ENCODE peak calls at places on chromosomes 1 and 21, in seven cellular contexts. P is transverse colon, L is hepatocyte, T is tibial nerve, Y is heart left ventricle, V is neuronal stem cell, A is astrocyte. M is an unnamed sample.

GRCh38 chr1:170562644-170563338 is 30.8 kb downstream of the GORAB start:
- DNase-seq in T (peak; percentile 25), L (peak; percentile 68), P (no peak), V (no peak), Y (peak; percentile 82), A (peak; percentile 87), M (peak; percentile 15)

GRCh38 chr1:119715542-119715941 is 3.8 kb downstream of the PHGDH start:
- DNase-seq in L (peak; percentile 61), T (no peak), A (peak; percentile 6), V (no peak), Y (no peak), P (no peak), M (no peak)

GRCh38 chr21:44869860-44870747 is 3.4 kb downstream of the PTTG1IP start:
- DNase-seq in Y (peak; percentile 54), P (peak; percentile 55), A (peak; percentile 96), T (no peak), L (peak; percentile 90), V (no peak), M (peak; percentile 57)

GRCh38 chr1:166858726-166859419 is 17.2 kb downstream of the TADA1 start:
- DNase-seq in P (no peak), T (no peak), A (no peak), Y (no peak), V (no peak), L (no peak), M (no peak)

GRCh38 chr1:116115476-116115875 is 4.3 kb downstream of the MAB21L3 start:
- DNase-seq in Y (no peak), T (no peak), P (no peak), V (no peak), L (no peak), A (peak; percentile 79), M (no peak)

GRCh38 chr1:110535985-110536384 is 17.0 kb upstream of the KCNA10 start:
- DNase-seq in T (no peak), L (no peak), Y (no peak), V (no peak), P (no peak), A (no peak), M (no peak)

GRCh38 chr1:13498553-13498952 is 15.2 kb downstream of the LRRC38 start:
- DNase-seq in L (no peak), Y (no peak), V (no peak), T (no peak), A (no peak), P (no peak), M (no peak)

GRCh38 chr1:1003618-1004419 is 3.9 kb upstream of the HES4 start:
- DNase-seq in T (no peak), A (no peak), Y (no peak), L (peak; percentile 15), P (no peak), V (no peak), M (no peak)

GRCh38 chr1:28508435-28508754 is 2.6 kb downstream of the RCC1 start:
- DNase-seq in L (no peak), Y (no peak), T (no peak), V (no peak), A (no peak), P (no peak), M (no peak)

GRCh38 chr21:44793269-44794030 is 8.2 kb downstream of the UBE2G2 start:
- DNase-seq in L (peak; percentile 83), T (no peak), P (peak; percentile 47), Y (peak; percentile 42), A (peak; percentile 10), V (peak; percentile 59), M (peak; percentile 40)

GRCh38 chr1:67688526-67689219 is 3.7 kb downstream of the GADD45A start:
- DNase-seq in A (no peak), P (no peak), T (no peak), V (no peak), Y (no peak), L (no peak), M (no peak)

GRCh38 chr1:235767795-235768194 is 98.9 kb downstream of the LYST start:
- DNase-seq in P (no peak), A (no peak), L (no peak), V (no peak), T (no peak), Y (no peak), M (no peak)

GRCh38 chr1:45544530-45544929 is 6.1 kb upstream of the AKR1A1 start:
- DNase-seq in V (no peak), T (no peak), A (no peak), Y (no peak), L (no peak), P (no peak), M (no peak)
- H3K4me3 ChIP-seq in V (no peak overlapping the region), T (no peak overlapping the region), A (no peak overlapping the region), Y (no peak overlapping the region), L (no peak overlapping the region), P (no peak overlapping the region), M (no peak overlapping the region)

GRCh38 chr1:214583824-214584554 is 19.0 kb upstream of the CENPF start:
- DNase-seq in L (no peak), P (no peak), V (no peak), T (no peak), Y (no peak), A (no peak), M (no peak)
- H3K27ac ChIP-seq in L (no peak overlapping the region), P (no peak overlapping the region), V (no peak overlapping the region), T (no peak overlapping the region), Y (no peak overlapping the region), A (no peak overlapping the region), M (no peak overlapping the region)

GRCh38 chr1:223097713-223098112 is 45.3 kb downstream of the TLR5 start:
- DNase-seq in P (no peak), L (no peak), A (no peak), Y (no peak), V (no peak), T (no peak), M (no peak)

GRCh38 chr1:223091928-223092327 is 51.1 kb downstream of the TLR5 start:
- DNase-seq in A (no peak), Y (no peak), T (no peak), L (no peak), V (no peak), P (no peak), M (no peak)

GRCh38 chr1:223095870-223096269 is 47.2 kb downstream of the TLR5 start:
- DNase-seq in L (no peak), V (no peak), A (no peak), P (no peak), T (no peak), Y (no peak), M (no peak)
- H3K4me1 ChIP-seq in L (no peaks in the 10 kb centered on the region), V (no peaks in the 10 kb centered on the region), A (no peaks in the 10 kb centered on the region), P (no peaks in the 10 kb centered on the region), T (no peaks in the 10 kb centered on the region), Y (no peaks in the 10 kb centered on the region), M (no peaks in the 10 kb centered on the region)

DNA sequence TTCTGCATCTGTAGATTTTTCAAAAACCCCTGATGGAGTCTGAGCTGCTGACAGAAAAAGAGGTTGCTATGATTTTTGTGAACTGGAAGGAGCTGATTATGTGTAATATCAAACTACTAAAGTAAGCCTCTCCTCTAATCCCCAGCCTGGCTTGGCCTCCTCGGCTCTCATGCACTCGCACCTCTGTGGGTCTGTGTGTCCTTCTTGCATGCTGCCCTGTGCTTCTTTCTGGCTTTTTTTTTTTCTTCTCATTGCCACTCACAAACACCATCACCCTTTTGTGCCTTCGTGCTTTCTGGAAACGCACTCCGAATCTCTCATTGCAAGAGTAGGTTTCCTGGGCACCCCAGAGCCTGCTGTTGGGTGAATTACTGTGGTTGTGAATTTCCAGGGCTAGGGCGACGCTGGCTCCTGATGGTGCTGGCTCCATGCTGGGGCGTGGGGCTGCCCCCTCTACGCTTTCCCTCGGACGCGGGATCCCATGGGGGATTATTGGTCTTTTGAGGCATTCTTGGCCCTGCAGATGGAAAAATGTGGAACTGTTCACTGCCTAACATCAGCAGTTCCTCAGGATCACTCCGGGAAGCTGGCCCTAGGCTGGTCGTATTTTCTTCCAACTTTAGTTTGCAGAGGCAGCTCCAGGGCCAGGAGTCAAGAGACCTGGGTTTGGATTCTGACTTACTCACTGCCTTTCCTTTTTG is 56.8 kb downstream of the ATP5PO start:
- DNase-seq in Y (peak; percentile 40), L (no peak), T (no peak), P (no peak), A (no peak), V (no peak), M (no peak)
- H3K4me3 ChIP-seq in Y (no peak overlapping the region), L (no peak overlapping the region), T (no peak overlapping the region), P (no peak overlapping the region), A (no peak overlapping the region), V (no peak overlapping the region), M (no peak overlapping the region)

DNA sequence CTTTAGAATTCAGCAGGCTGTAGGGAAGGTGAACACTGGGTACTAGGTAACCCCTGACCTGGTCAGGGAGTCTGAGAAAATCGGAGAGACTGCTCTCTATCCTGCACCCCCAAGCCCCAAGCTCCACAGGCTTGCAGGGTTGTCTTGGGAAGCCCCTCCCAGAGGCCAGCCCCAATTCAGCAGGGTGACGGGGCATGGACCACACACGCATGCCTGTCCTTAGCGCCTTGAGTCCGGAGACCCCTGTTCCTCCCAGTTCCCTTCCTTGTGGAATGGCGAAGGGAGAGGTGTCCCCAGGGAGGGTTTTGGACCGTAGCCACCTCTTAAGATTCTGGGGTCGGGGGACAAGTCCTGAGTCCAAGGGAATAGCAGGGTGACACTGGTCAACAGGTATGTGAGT is 116.1 kb downstream of the HLCS start:
- DNase-seq in Y (no peak), L (no peak), V (no peak), A (no peak), T (no peak), P (no peak), M (no peak)
- H3K27ac ChIP-seq in Y (no peak overlapping the region), L (no peak overlapping the region), V (no peak overlapping the region), A (no peak overlapping the region), T (no peak overlapping the region), P (no peak overlapping the region), M (no peak overlapping the region)

GRCh38 chr1:39177641-39178040 is 26.9 kb upstream of the MACF1 start:
- DNase-seq in V (no peak), Y (no peak), T (no peak), L (no peak), P (no peak), A (no peak), M (no peak)

GRCh38 chr1:39173995-39174380 is 30.5 kb upstream of the MACF1 start:
- DNase-seq in L (no peak), A (no peak), T (no peak), P (no peak), Y (no peak), V (no peak), M (no peak)

GRCh38 chr1:39173119-39173994 is 31.1 kb upstream of the MACF1 start:
- DNase-seq in A (peak; percentile 64), T (no peak), P (no peak), Y (no peak), L (no peak), V (no peak), M (no peak)

GRCh38 chr1:39170731-39171375 is 33.6 kb upstream of the MACF1 start:
- DNase-seq in V (peak; percentile 66), T (no peak), P (no peak), Y (no peak), A (no peak), L (no peak), M (no peak)

DNA sequence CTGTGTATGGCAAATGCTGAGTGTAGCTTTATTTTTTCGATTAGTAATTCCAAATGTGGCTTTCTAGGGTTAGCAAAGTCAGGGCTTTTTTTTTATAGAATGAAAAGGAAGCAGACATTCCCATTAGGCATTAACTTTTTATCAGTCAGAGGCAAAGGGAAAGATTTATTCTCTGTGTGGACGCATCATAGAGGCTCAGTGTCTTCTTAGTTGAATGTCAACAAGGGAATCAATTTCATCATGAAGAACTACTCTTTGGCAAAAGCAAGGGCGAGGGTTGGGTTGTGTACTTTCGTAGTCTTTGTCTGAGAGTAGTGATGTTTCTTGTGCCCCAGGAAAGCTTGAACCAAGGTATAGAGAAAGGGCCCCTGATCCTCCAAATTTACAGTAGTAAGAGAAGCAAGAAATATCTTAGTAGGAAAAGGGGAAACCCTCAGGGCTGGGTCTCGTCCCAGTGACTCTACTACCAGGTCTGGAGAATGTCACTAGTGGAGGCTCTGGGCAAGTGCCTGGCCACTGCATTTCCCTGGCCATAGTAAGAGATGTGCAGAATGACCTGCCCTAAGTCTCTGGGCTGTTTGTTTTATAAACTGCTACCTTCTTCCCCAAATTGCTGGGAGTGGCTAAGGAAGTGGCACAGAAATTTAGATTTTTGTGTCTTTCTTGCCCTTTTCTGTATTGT is 30.0 kb upstream of the MACF1 start:
- DNase-seq in T (no peak), A (no peak), Y (no peak), L (no peak), V (no peak), P (no peak), M (no peak)
- H3K4me1 ChIP-seq in T (peaks cover 11% of the 10 kb centered on the region), A (peaks cover 52% of the 10 kb centered on the region), Y (peaks cover 56% of the 10 kb centered on the region), L (peaks cover 48% of the 10 kb centered on the region), V (peaks cover 37% of the 10 kb centered on the region), P (peaks cover 14% of the 10 kb centered on the region), M (peaks cover 82% of the 10 kb centered on the region)